ENCODE peak calls at places on chromosomes 1 and 21, in five cellular contexts. One of them, this sample, is unnamed.

GRCh38 chr1:212207822-212208520 is 77.2 kb upstream of the PPP2R5A start:
- DNase-seq in GM23338: no peak
- DNase-seq in CD8-positive, alpha-beta T cell: no peak
- DNase-seq in retinal pigment epithelial cell: no peak
- DNase-seq in thyroid gland: no peak
- DNase-seq in this sample: peak; percentile 16

GRCh38 chr1:89590341-89591080 is 42.4 kb upstream of the LRRC8C start:
- DNase-seq in CD8-positive, alpha-beta T cell: no peak
- DNase-seq in GM23338: no peak
- DNase-seq in thyroid gland: no peak
- DNase-seq in retinal pigment epithelial cell: no peak
- DNase-seq in this sample: peak; percentile 25

GRCh38 chr1:43432171-43432860 is 21.4 kb downstream of the HYI start:
- DNase-seq in GM23338: no peak
- DNase-seq in retinal pigment epithelial cell: no peak
- DNase-seq in CD8-positive, alpha-beta T cell: no peak
- DNase-seq in thyroid gland: no peak
- DNase-seq in this sample: no peak

GRCh38 chr1:173122958-173123852 is 72.5 kb upstream of the TNFSF18 start:
- DNase-seq in CD8-positive, alpha-beta T cell: no peak
- DNase-seq in retinal pigment epithelial cell: peak; percentile 80
- DNase-seq in GM23338: peak; percentile 61
- DNase-seq in thyroid gland: peak; percentile 28
- DNase-seq in this sample: peak; percentile 94

GRCh38 chr1:118290571-118290970 is 105.5 kb upstream of the SPAG17 start:
- DNase-seq in GM23338: no peak
- DNase-seq in CD8-positive, alpha-beta T cell: no peak
- DNase-seq in thyroid gland: no peak
- DNase-seq in retinal pigment epithelial cell: no peak
- DNase-seq in this sample: peak; percentile 16

GRCh38 chr1:244165021-244165420 is 113.9 kb downstream of the ZBTB18 start:
- DNase-seq in CD8-positive, alpha-beta T cell: no peak
- DNase-seq in thyroid gland: no peak
- DNase-seq in GM23338: no peak
- DNase-seq in retinal pigment epithelial cell: no peak
- DNase-seq in this sample: no peak

GRCh38 chr1:78424720-78425119 is 66.1 kb upstream of the PTGFR start:
- DNase-seq in thyroid gland: no peak
- DNase-seq in retinal pigment epithelial cell: no peak
- DNase-seq in GM23338: no peak
- DNase-seq in CD8-positive, alpha-beta T cell: no peak
- DNase-seq in this sample: no peak

GRCh38 chr1:151327223-151327902 is at the start of gene PI4KB:
- DNase-seq in GM23338: peak; percentile 100
- DNase-seq in thyroid gland: peak; percentile 94
- DNase-seq in CD8-positive, alpha-beta T cell: peak; percentile 76
- DNase-seq in retinal pigment epithelial cell: peak; percentile 94
- DNase-seq in this sample: peak; percentile 98

GRCh38 chr1:171257207-171258052 is 9.1 kb downstream of the FMO1 start:
- DNase-seq in thyroid gland: peak; percentile 4
- DNase-seq in CD8-positive, alpha-beta T cell: no peak
- DNase-seq in retinal pigment epithelial cell: peak; percentile 36
- DNase-seq in GM23338: no peak
- DNase-seq in this sample: peak; percentile 65

GRCh38 chr1:54795100-54795665 is 5.9 kb downstream of the TTC22 start:
- DNase-seq in retinal pigment epithelial cell: no peak
- DNase-seq in GM23338: no peak
- DNase-seq in CD8-positive, alpha-beta T cell: no peak
- DNase-seq in thyroid gland: no peak
- DNase-seq in this sample: no peak

GRCh38 chr1:96845464-96845863 is 123.9 kb downstream of the PTBP2 start:
- DNase-seq in thyroid gland: peak; percentile 19
- DNase-seq in GM23338: peak; percentile 73
- DNase-seq in CD8-positive, alpha-beta T cell: no peak
- DNase-seq in retinal pigment epithelial cell: no peak
- DNase-seq in this sample: no peak

GRCh38 chr1:229230893-229231753 is 39.8 kb upstream of the RAB4A start:
- DNase-seq in CD8-positive, alpha-beta T cell: no peak
- DNase-seq in thyroid gland: no peak
- DNase-seq in GM23338: peak; percentile 70
- DNase-seq in retinal pigment epithelial cell: no peak
- DNase-seq in this sample: no peak

GRCh38 chr21:14864211-14865021 is 200.4 kb downstream of the NRIP1 start:
- DNase-seq in retinal pigment epithelial cell: peak; percentile 92
- DNase-seq in GM23338: peak; percentile 82
- DNase-seq in CD8-positive, alpha-beta T cell: no peak
- DNase-seq in thyroid gland: peak; percentile 37
- DNase-seq in this sample: peak; percentile 69

GRCh38 chr1:51525295-51525694 is 6.2 kb upstream of the EPS15 start:
- DNase-seq in GM23338: no peak
- DNase-seq in thyroid gland: no peak
- DNase-seq in CD8-positive, alpha-beta T cell: no peak
- DNase-seq in retinal pigment epithelial cell: no peak
- DNase-seq in this sample: no peak

GRCh38 chr1:60923287-60924110 is 158.9 kb upstream of the NFIA start:
- DNase-seq in CD8-positive, alpha-beta T cell: no peak
- DNase-seq in thyroid gland: no peak
- DNase-seq in retinal pigment epithelial cell: no peak
- DNase-seq in GM23338: no peak
- DNase-seq in this sample: no peak

GRCh38 chr1:218426343-218426657 is 81.2 kb downstream of the TGFB2 start:
- DNase-seq in GM23338: no peak
- DNase-seq in CD8-positive, alpha-beta T cell: no peak
- DNase-seq in retinal pigment epithelial cell: peak; percentile 74
- DNase-seq in thyroid gland: no peak
- DNase-seq in this sample: peak; percentile 49

GRCh38 chr21:42818328-42818749 is 61.0 kb downstream of the WDR4 start:
- DNase-seq in retinal pigment epithelial cell: no peak
- DNase-seq in GM23338: peak; percentile 78
- DNase-seq in thyroid gland: peak; percentile 69
- DNase-seq in CD8-positive, alpha-beta T cell: peak; percentile 57
- DNase-seq in this sample: peak; percentile 36

GRCh38 chr21:41366522-41367151 is 4.8 kb downstream of the MX2 start:
- DNase-seq in thyroid gland: no peak
- DNase-seq in CD8-positive, alpha-beta T cell: no peak
- DNase-seq in retinal pigment epithelial cell: no peak
- DNase-seq in GM23338: no peak
- DNase-seq in this sample: peak; percentile 80

GRCh38 chr1:155499953-155500621 is 62.5 kb downstream of the ASH1L start:
- DNase-seq in retinal pigment epithelial cell: peak; percentile 21
- DNase-seq in GM23338: peak; percentile 15
- DNase-seq in CD8-positive, alpha-beta T cell: no peak
- DNase-seq in thyroid gland: no peak
- DNase-seq in this sample: no peak

GRCh38 chr21:38323721-38324591 is 67.2 kb downstream of the KCNJ15 start:
- DNase-seq in GM23338: peak; percentile 83
- DNase-seq in CD8-positive, alpha-beta T cell: no peak
- DNase-seq in retinal pigment epithelial cell: peak; percentile 64
- DNase-seq in thyroid gland: no peak
- DNase-seq in this sample: peak; percentile 99

GRCh38 chr1:196660912-196661311 is 9.1 kb downstream of the CFH start:
- DNase-seq in thyroid gland: no peak
- DNase-seq in CD8-positive, alpha-beta T cell: no peak
- DNase-seq in GM23338: peak; percentile 73
- DNase-seq in retinal pigment epithelial cell: no peak
- DNase-seq in this sample: peak; percentile 25

GRCh38 chr1:101098327-101098726 is 72.7 kb upstream of the DPH5 start:
- DNase-seq in CD8-positive, alpha-beta T cell: no peak
- DNase-seq in GM23338: no peak
- DNase-seq in thyroid gland: no peak
- DNase-seq in retinal pigment epithelial cell: no peak
- DNase-seq in this sample: no peak

GRCh38 chr1:207669469-207670111 is 24.7 kb downstream of the CR1L start:
- DNase-seq in retinal pigment epithelial cell: no peak
- DNase-seq in GM23338: no peak
- DNase-seq in CD8-positive, alpha-beta T cell: no peak
- DNase-seq in thyroid gland: no peak
- DNase-seq in this sample: no peak

GRCh38 chr21:21238882-21239400 is 240.7 kb downstream of the NCAM2 start:
- DNase-seq in retinal pigment epithelial cell: no peak
- DNase-seq in thyroid gland: no peak
- DNase-seq in GM23338: no peak
- DNase-seq in CD8-positive, alpha-beta T cell: no peak
- DNase-seq in this sample: no peak

GRCh38 chr1:25197982-25198681 is 34.2 kb downstream of the SYF2 start:
- DNase-seq in retinal pigment epithelial cell: no peak
- DNase-seq in GM23338: no peak
- DNase-seq in thyroid gland: no peak
- DNase-seq in CD8-positive, alpha-beta T cell: no peak
- DNase-seq in this sample: peak; percentile 45

GRCh38 chr1:29249170-29249691 is 12.9 kb downstream of the PTPRU start:
- DNase-seq in CD8-positive, alpha-beta T cell: no peak
- DNase-seq in retinal pigment epithelial cell: peak; percentile 57
- DNase-seq in GM23338: peak; percentile 97
- DNase-seq in thyroid gland: no peak
- DNase-seq in this sample: peak; percentile 38

GRCh38 chr1:90562892-90563291 is 154.2 kb downstream of the BARHL2 start:
- DNase-seq in CD8-positive, alpha-beta T cell: no peak
- DNase-seq in GM23338: no peak
- DNase-seq in retinal pigment epithelial cell: no peak
- DNase-seq in thyroid gland: no peak
- DNase-seq in this sample: no peak

GRCh38 chr21:45018131-45019075 is 56.0 kb upstream of the ADARB1 start:
- DNase-seq in retinal pigment epithelial cell: no peak
- DNase-seq in GM23338: no peak
- DNase-seq in CD8-positive, alpha-beta T cell: no peak
- DNase-seq in thyroid gland: no peak
- DNase-seq in this sample: no peak

GRCh38 chr1:97210302-97210701 is 488.7 kb downstream of the PTBP2 start:
- DNase-seq in CD8-positive, alpha-beta T cell: no peak
- DNase-seq in thyroid gland: no peak
- DNase-seq in retinal pigment epithelial cell: no peak
- DNase-seq in GM23338: no peak
- DNase-seq in this sample: peak; percentile 14

GRCh38 chr1:230507671-230508407 is 81.7 kb upstream of the PGBD5 start:
- DNase-seq in retinal pigment epithelial cell: no peak
- DNase-seq in thyroid gland: peak; percentile 47
- DNase-seq in GM23338: no peak
- DNase-seq in CD8-positive, alpha-beta T cell: no peak
- DNase-seq in this sample: peak; percentile 46

GRCh38 chr1:116709666-116710167 is 42.2 kb upstream of the IGSF3 start:
- DNase-seq in GM23338: no peak
- DNase-seq in retinal pigment epithelial cell: no peak
- DNase-seq in CD8-positive, alpha-beta T cell: no peak
- DNase-seq in thyroid gland: no peak
- DNase-seq in this sample: no peak
- H3K4me3 ChIP-seq in GM23338: no peak overlapping the region
- H3K4me3 ChIP-seq in retinal pigment epithelial cell: no peak overlapping the region
- H3K4me3 ChIP-seq in CD8-positive, alpha-beta T cell: no peak overlapping the region
- H3K4me3 ChIP-seq in thyroid gland: no peak overlapping the region
- H3K4me3 ChIP-seq in this sample: no peak overlapping the region

GRCh38 chr21:36929622-36930021 is 36.8 kb downstream of the HLCS start:
- DNase-seq in GM23338: peak; percentile 38
- DNase-seq in thyroid gland: no peak
- DNase-seq in retinal pigment epithelial cell: no peak
- DNase-seq in CD8-positive, alpha-beta T cell: no peak
- DNase-seq in this sample: peak; percentile 11
- TF ChIP-seq CTCF in GM23338: peak; percentile 28
- TF ChIP-seq CTCF in thyroid gland: no peak
- TF ChIP-seq CTCF in retinal pigment epithelial cell: no peak
- TF ChIP-seq CTCF in CD8-positive, alpha-beta T cell: no peak
- TF ChIP-seq CTCF in this sample: peak; percentile 34

GRCh38 chr1:158998781-158999161 is 10.9 kb upstream of the IFI16 start:
- DNase-seq in GM23338: peak; percentile 77
- DNase-seq in CD8-positive, alpha-beta T cell: peak; percentile 13
- DNase-seq in retinal pigment epithelial cell: no peak
- DNase-seq in thyroid gland: peak; percentile 36
- DNase-seq in this sample: peak; percentile 65

GRCh38 chr1:158999301-159000069 is 10.2 kb upstream of the IFI16 start:
- DNase-seq in retinal pigment epithelial cell: no peak
- DNase-seq in CD8-positive, alpha-beta T cell: no peak
- DNase-seq in thyroid gland: peak; percentile 56
- DNase-seq in GM23338: peak; percentile 97
- DNase-seq in this sample: peak; percentile 97

GRCh38 chr1:158998037-158998780 is 11.5 kb upstream of the IFI16 start:
- DNase-seq in CD8-positive, alpha-beta T cell: no peak
- DNase-seq in thyroid gland: no peak
- DNase-seq in GM23338: no peak
- DNase-seq in retinal pigment epithelial cell: no peak
- DNase-seq in this sample: no peak

GRCh38 chr1:159000070-159000409 is 9.7 kb upstream of the IFI16 start:
- DNase-seq in CD8-positive, alpha-beta T cell: no peak
- DNase-seq in retinal pigment epithelial cell: no peak
- DNase-seq in GM23338: no peak
- DNase-seq in thyroid gland: no peak
- DNase-seq in this sample: no peak

DNA sequence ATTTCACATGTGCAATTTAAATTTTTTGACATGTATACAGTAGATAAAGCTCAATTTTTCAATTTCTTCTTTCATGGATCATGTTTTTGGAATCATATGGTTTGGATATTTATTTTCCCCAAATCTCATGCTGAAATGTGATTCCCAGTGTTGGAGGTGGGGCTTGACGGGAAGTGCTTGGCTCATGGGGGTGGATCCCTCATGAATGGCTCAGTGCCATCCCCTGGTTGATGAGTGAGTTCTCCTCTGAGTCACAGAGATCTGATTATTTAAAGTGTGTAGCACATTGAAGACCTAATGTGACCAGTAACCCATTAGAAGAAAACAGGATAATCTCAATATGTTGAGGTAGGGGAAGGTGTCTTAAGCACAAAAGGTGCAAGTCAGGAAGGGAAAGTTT is 9.1 kb upstream of the IFI16 start:
- DNase-seq in thyroid gland: peak; percentile 71
- DNase-seq in CD8-positive, alpha-beta T cell: no peak
- DNase-seq in retinal pigment epithelial cell: peak; percentile 58
- DNase-seq in GM23338: peak; percentile 54
- DNase-seq in this sample: peak; percentile 92
- H3K4me3 ChIP-seq in thyroid gland: peak overlapping the region; percentile 23
- H3K4me3 ChIP-seq in CD8-positive, alpha-beta T cell: no peak overlapping the region
- H3K4me3 ChIP-seq in retinal pigment epithelial cell: peak overlapping the region; percentile 68
- H3K4me3 ChIP-seq in GM23338: peak overlapping the region; percentile 50
- H3K4me3 ChIP-seq in this sample: peak overlapping the region; percentile 78

DNA sequence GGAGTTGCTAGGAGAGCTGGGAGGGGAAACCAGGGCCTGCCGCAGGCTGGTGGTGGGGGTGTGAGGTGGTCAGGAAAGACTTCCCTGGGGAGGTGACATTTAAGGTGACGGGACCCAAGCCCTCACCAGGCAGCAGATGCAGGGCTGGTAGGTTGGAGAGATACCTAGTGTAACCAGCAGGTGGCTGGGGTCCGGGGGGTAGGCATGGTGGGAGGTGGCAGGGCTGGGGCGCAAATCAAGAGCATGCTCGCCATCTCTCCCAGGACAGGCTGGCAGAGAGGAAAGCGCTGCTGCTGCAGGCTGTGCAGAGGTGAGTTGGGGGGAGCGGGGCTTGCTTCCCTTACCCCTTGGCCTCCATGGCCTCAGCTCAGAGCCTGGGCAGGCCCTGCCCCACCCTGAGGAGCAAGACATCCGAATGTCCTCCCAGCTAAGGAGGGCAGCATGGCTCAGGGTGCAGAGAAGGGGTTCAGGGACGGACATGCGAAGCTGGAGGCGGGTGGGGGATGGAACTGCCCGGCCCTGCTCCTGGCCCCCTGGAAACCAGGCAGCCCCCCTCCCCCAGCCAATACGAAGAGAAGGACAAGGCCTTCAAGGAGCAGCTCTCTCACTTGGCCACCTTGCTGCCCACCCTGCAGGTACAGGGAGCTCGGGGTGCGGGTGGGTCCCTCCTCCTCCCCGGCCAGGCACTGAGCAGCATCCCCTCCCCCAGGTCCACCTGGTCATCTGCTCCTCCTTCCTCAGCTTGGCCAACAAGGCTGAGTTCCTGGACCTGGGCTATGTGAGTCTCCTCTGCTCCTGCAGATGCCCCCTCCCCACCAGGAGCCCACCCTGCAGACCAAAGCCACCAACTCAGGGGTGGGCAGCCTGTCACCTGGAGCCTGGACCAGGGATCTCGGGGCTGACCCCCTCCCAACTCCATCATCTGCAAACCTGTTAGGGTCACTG is 4.0 kb downstream of the RNF207 start:
- DNase-seq in retinal pigment epithelial cell: no peak
- DNase-seq in thyroid gland: no peak
- DNase-seq in GM23338: peak; percentile 70
- DNase-seq in CD8-positive, alpha-beta T cell: no peak
- DNase-seq in this sample: no peak
- TF ChIP-seq CTCF in retinal pigment epithelial cell: peak; percentile 33
- TF ChIP-seq CTCF in thyroid gland: no peak
- TF ChIP-seq CTCF in GM23338: peak; percentile 44
- TF ChIP-seq CTCF in CD8-positive, alpha-beta T cell: no peak
- TF ChIP-seq CTCF in this sample: peak; percentile 3

This sample was measured in AG10803.